ENCODE peak calls at places on chromosomes 11 and 22, in nine cellular contexts. P is cardiac muscle cell; Q is uterus; S is nephron progenitor cell; X is right atrium auricular region; U is CD4-positive, alpha-beta T cell; V is MCF 10A; G is heart left ventricle; R is fibroblast of mammary gland. L is an unnamed sample.

GRCh38 chr11:61010466-61011238 is 39.2 kb downstream of the CD6 start:
- DNase-seq in P (no peak), Q (no peak), S (no peak), X (no peak), U (no peak), V (no peak), G (no peak), R (no peak), L (no peak)

GRCh38 chr11:1387521-1387920 is 2.2 kb upstream of the BRSK2 start:
- DNase-seq in P (no peak), Q (no peak), S (no peak), X (no peak), U (no peak), V (no peak), G (no peak), R (no peak), L (no peak)

GRCh38 chr22:45877036-45877380 is 100.0 kb downstream of the WNT7B start:
- DNase-seq in P (no peak), Q (no peak), S (no peak), X (no peak), U (no peak), V (no peak), G (no peak), R (no peak), L (no peak)

GRCh38 chr11:117691501-117691900 is 105.5 kb downstream of the DSCAML1 start:
- DNase-seq in P (no peak), Q (no peak), S (no peak), X (no peak), U (no peak), V (no peak), G (no peak), R (no peak), L (no peak)

GRCh38 chr11:17805873-17806272 is 71.3 kb downstream of the KCNC1 start:
- DNase-seq in P (no peak), Q (no peak), S (no peak), X (no peak), U (no peak), V (no peak), G (peak), R (no peak), L (no peak)

GRCh38 chr11:114073506-114074381 is 14.2 kb downstream of the ZBTB16 start:
- DNase-seq in P (no peak), Q (no peak), S (no peak), X (no peak), U (no peak), V (no peak), G (no peak), R (no peak), L (no peak)

GRCh38 chr22:19875061-19875530 is 20.4 kb upstream of the GNB1L start:
- DNase-seq in P (no peak), Q (peak), S (peak), X (no peak), U (no peak), V (no peak), G (no peak), R (no peak), L (no peak)

GRCh38 chr22:30506507-30506968 is 1.0 kb upstream of the SEC14L4 start:
- DNase-seq in P (no peak), Q (no peak), S (no peak), X (no peak), U (no peak), V (no peak), G (no peak), R (no peak), L (no peak)

GRCh38 chr11:61893981-61894380 is 2.6 kb upstream of the FADS3 start:
- DNase-seq in P (no peak), Q (no peak), S (no peak), X (no peak), U (no peak), V (peak), G (no peak), R (peak), L (peak)

GRCh38 chr11:90747057-90747456 is 524.2 kb upstream of the CHORDC1 start:
- DNase-seq in P (no peak), Q (no peak), S (no peak), X (no peak), U (no peak), V (peak), G (no peak), R (no peak), L (no peak)

GRCh38 chr11:83054904-83055380 is 16.8 kb downstream of the RAB30 start:
- DNase-seq in P (no peak), Q (no peak), S (no peak), X (no peak), U (no peak), V (peak), G (no peak), R (no peak), L (no peak)

GRCh38 chr11:116500833-116501622 is 271.8 kb downstream of the BUD13 start:
- DNase-seq in P (no peak), Q (no peak), S (peak), X (no peak), U (no peak), V (no peak), G (no peak), R (no peak), L (no peak)

GRCh38 chr11:69064394-69064957 is 15.7 kb downstream of the TPCN2 start:
- DNase-seq in P (no peak), Q (no peak), S (no peak), X (no peak), U (no peak), V (no peak), G (no peak), R (no peak), L (no peak)

GRCh38 chr22:32411388-32411787 is 659 bp downstream of the RTCB start:
- DNase-seq in P (no peak), Q (no peak), S (no peak), X (no peak), U (no peak), V (no peak), G (no peak), R (peak), L (peak)

GRCh38 chr22:43515902-43516301 is 104.1 kb downstream of the MPPED1 start:
- DNase-seq in P (no peak), Q (no peak), S (no peak), X (no peak), U (no peak), V (no peak), G (no peak), R (no peak), L (no peak)

GRCh38 chr22:24583221-24583971 is 9.5 kb downstream of the LRRC75B start:
- DNase-seq in P (peak), Q (no peak), S (no peak), X (no peak), U (no peak), V (no peak), G (no peak), R (no peak), L (no peak)

GRCh38 chr22:20724676-20725454 is 49.0 kb upstream of the SERPIND1 start:
- DNase-seq in P (no peak), Q (no peak), S (no peak), X (no peak), U (no peak), V (no peak), G (no peak), R (no peak), L (no peak)

GRCh38 chr11:60756307-60757032 is at the start of gene MS4A15:
- DNase-seq in P (peak), Q (no peak), S (no peak), X (no peak), U (no peak), V (peak), G (no peak), R (no peak), L (no peak)

GRCh38 chr22:20569059-20570058 is 61.9 kb downstream of the MED15 start:
- DNase-seq in P (no peak), Q (peak), S (no peak), X (peak), U (peak), V (peak), G (peak), R (peak), L (peak)

GRCh38 chr22:21866821-21867527 is 471 bp downstream of the MAPK1 start:
- DNase-seq in P (peak), Q (peak), S (no peak), X (no peak), U (peak), V (peak), G (no peak), R (no peak), L (no peak)

GRCh38 chr11:3341298-3341697 is 37.6 kb downstream of the ZNF195 start:
- DNase-seq in P (peak), Q (peak), S (peak), X (no peak), U (peak), V (peak), G (no peak), R (peak), L (peak)

GRCh38 chr11:10550503-10550902 is 9.5 kb upstream of the RNF141 start:
- DNase-seq in P (no peak), Q (no peak), S (no peak), X (no peak), U (no peak), V (peak), G (no peak), R (peak), L (peak)

GRCh38 chr11:9753031-9753430 is 89.2 kb downstream of the SWAP70 start:
- DNase-seq in P (no peak), Q (no peak), S (no peak), X (no peak), U (no peak), V (peak), G (no peak), R (peak), L (peak)

GRCh38 chr11:93651052-93651451 is 10.4 kb upstream of the CEP295 start:
- DNase-seq in P (no peak), Q (no peak), S (no peak), X (no peak), U (no peak), V (no peak), G (no peak), R (no peak), L (no peak)

GRCh38 chr11:93652161-93652597 is 9.3 kb upstream of the CEP295 start:
- DNase-seq in P (peak), Q (no peak), S (peak), X (no peak), U (no peak), V (peak), G (peak), R (peak), L (peak)

GRCh38 chr11:93646399-93646798 is 15.1 kb upstream of the CEP295 start:
- DNase-seq in P (no peak), Q (no peak), S (no peak), X (no peak), U (no peak), V (no peak), G (no peak), R (no peak), L (no peak)

GRCh38 chr11:93645938-93646337 is 15.5 kb upstream of the CEP295 start:
- DNase-seq in P (no peak), Q (no peak), S (no peak), X (no peak), U (no peak), V (no peak), G (no peak), R (no peak), L (no peak)

DNA sequence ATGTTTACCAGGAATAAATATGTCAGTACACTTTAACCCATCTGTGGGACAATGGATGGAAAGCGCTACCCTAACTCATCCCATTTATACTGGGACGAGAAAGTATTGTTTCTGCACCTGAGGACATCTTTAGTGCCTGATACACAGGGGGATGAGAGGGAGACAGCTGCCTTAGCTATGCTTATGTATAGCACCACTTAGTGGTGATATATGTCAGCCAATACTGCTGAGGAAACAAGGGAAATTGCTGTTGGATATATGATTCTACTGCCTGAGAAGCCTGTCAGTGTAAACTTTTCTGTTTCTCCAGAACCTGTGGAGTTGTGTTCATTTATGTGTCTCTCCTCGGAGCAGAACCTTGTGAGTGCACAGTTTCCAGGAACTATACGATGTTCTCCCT is 13.3 kb upstream of the CEP295 start:
- DNase-seq in P (peak), Q (no peak), S (no peak), X (no peak), U (no peak), V (peak), G (no peak), R (peak), L (peak)
- TF ChIP-seq CTCF in P (peak), Q (no peak), S (peak), X (peak), U (no peak), V (peak), G (no peak), R (peak), L (peak)

GRCh38 chr11:124837491-124837856 is 27.8 kb upstream of the ROBO3 start:
- DNase-seq in P (peak), Q (no peak), S (no peak), X (no peak), U (no peak), V (peak), G (no peak), R (peak), L (peak)
- TF ChIP-seq CTCF in P (peak), Q (no peak), S (no peak), X (no peak), U (no peak), V (peak), G (no peak), R (peak), L (peak)

DNA sequence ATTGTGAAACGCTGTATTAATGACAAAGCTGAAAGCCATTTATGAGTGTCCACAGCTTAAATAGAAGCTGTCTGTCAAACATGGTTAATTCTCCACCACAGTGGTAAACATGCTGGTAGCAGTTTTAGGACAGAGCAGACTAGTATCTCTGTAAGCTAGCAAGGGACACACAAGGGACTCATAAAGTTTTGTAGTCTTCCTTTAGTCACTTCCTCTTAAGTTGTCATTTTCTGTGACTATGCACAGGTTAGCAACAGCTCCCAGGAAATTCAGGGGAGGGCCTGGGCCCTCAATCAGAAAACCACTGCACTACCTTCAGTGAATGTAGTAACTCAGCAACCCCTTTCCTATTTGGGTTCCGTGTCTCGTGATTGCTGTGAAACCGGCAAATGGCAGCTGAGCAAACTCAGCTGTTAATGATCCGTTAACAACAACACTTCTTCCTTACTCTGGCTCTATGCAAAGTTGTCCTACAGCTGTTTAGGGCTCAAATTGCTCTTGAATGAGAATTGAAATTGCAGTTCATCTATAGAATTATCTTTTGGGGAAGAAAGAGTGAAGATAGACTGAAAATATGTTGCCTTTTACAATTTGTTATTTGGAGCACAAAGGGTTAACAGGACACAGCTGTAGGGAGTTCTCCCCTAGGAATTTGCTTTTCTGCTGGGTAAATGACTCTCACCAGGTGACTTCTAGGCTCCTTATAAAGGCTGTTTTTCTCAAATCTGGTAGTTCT is at the start of gene MMP26:
- DNase-seq in P (no peak), Q (no peak), S (peak), X (no peak), U (no peak), V (no peak), G (no peak), R (no peak), L (no peak)
- TF ChIP-seq CTCF in P (no peak), Q (no peak), S (no peak), X (no peak), U (no peak), V (no peak), G (no peak), R (no peak), L (no peak)

DNA sequence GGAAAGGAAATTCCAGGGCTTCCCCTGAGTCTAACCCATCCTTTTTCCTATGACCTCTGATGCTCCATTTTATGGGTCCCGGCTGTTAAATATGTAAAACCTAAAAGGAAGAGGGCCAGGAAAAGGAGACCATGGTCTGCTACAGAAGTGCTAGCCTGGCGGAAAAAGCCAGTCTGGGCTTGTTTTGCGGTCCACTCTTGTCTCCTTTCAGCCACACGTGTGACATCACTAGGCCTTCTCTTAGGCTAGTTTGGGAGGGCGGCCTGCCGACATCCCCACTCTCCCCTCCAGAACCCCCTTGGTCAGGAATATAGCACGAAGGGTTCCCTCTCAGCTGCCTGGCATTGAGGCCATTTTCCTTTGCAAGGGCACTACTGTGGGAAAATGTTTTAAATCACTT is 86.8 kb downstream of the UBASH3B start:
- DNase-seq in P (no peak), Q (peak), S (no peak), X (no peak), U (no peak), V (no peak), G (no peak), R (no peak), L (no peak)
- TF ChIP-seq CTCF in P (no peak), Q (no peak), S (no peak), X (no peak), U (no peak), V (no peak), G (no peak), R (no peak), L (no peak)

GRCh38 chr11:72352859-72353551 is 81.3 kb downstream of the CLPB start:
- DNase-seq in P (peak), Q (peak), S (peak), X (no peak), U (no peak), V (no peak), G (no peak), R (peak), L (peak)
- TF ChIP-seq CTCF in P (peak), Q (peak), S (peak), X (peak), U (no peak), V (no peak), G (no peak), R (peak), L (peak)

DNA sequence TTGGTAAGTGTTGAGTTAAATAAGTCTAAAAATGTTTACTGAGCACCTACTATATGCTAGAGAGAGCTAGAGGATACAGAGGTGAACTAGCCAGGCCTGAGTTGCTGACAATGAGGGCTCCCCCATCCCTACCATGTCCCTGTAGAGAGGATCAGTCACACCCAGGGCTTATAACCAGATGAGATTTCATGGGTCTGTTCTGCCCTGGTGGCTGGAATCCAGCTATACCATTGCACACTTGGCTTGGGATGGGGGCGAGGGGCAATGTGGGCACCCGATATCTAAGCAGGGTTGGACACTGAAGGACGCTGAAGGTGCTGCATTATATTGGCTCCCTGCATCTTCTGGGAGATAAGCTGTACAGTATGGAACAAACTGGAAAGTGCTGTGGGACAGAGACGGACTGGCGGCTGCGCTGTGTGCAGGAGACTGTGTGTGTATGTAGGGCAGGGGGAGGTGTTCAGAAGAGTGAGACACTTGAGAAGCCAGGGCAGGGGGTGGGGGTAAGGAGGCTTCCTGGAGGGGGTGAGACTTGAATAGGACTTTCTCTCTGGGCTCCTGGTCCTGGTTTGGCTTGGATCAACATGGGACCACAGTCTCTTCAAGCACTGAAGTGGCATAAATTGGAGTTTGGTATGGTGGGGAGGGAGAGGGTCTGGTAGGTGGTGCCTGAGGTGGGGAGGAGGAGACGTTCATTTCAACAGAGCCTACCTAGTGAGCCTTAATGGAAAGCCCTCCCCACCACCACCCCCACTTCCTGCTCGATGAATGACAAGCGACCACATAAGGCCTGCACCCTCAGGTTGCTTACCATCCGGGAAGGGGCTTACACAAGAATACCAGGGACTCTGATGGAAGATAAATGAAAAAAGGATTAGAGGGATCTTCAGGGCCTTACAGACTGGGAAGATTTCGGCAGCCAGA is 1.8 kb downstream of the CD82 start:
- DNase-seq in P (no peak), Q (no peak), S (no peak), X (no peak), U (no peak), V (no peak), G (no peak), R (no peak), L (no peak)
- TF ChIP-seq CTCF in P (peak), Q (no peak), S (no peak), X (no peak), U (no peak), V (no peak), G (no peak), R (no peak), L (peak)

DNA sequence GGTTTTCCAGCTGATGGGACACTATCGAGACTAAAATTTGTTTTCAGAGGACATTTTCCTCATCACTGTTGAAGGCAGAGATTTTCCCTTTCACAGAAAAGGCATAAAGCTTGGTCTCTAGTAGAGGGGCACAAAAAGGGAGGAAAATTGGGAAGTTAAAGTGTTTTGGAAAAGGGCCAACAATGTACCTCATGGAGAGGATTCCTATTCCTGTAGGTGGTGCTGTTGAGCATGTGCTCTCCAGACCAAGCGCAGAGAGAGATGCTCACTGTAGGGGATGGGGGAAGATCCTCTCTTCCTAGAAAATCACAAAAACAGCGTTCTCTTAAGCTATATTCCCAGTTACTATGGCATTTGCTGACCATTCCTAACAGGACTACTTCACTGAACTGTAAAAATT is 44.9 kb downstream of the OR4C46 start:
- DNase-seq in P (no peak), Q (no peak), S (no peak), X (no peak), U (no peak), V (no peak), G (no peak), R (no peak), L (no peak)
- TF ChIP-seq CTCF in P (no peak), Q (no peak), S (no peak), X (no peak), U (no peak), V (no peak), G (no peak), R (peak), L (peak)

L was measured in HFFc6.